ENCODE peak calls at places on chromosome 3, in nine cellular contexts. H is CD4-positive, alpha-beta T cell; J is colonic mucosa; F is cardiac muscle cell; P is choroid plexus epithelial cell; R is GM23338; A is HFFc6; T is mammary epithelial cell; G is HCT116. M is an unnamed sample.

GRCh38 chr3:164064298-164064697 is 1014.0 kb downstream of the SI start:
- DNase-seq in H (no peak), J (no peak), F (no peak), P (no peak), R (no peak), A (no peak), T (no peak), G (no peak), M (no peak)

GRCh38 chr3:73580343-73580742 is 44.4 kb downstream of the PDZRN3 start:
- DNase-seq in H (no peak), J (no peak), F (no peak), P (peak; percentile 71), R (no peak), A (peak; percentile 79), T (peak; percentile 94), G (no peak), M (no peak)

GRCh38 chr3:56775931-56776461 is 25.8 kb downstream of the ARHGEF3 start:
- DNase-seq in H (no peak), J (no peak), F (no peak), P (no peak), R (no peak), A (peak; percentile 12), T (no peak), G (no peak), M (no peak)

GRCh38 chr3:195886181-195887141 is 21.9 kb downstream of the TNK2 start:
- DNase-seq in H (no peak), J (no peak), F (peak; percentile 95), P (no peak), R (no peak), A (no peak), T (no peak), G (no peak), M (no peak)

GRCh38 chr3:31978553-31978952 is 2.5 kb downstream of the OSBPL10 start:
- DNase-seq in H (no peak), J (no peak), F (no peak), P (no peak), R (no peak), A (no peak), T (peak; percentile 67), G (no peak), M (no peak)

GRCh38 chr3:10357592-10358308 is 36.8 kb upstream of the SEC13 start:
- DNase-seq in H (no peak), J (no peak), F (no peak), P (peak; percentile 92), R (no peak), A (peak; percentile 77), T (peak; percentile 40), G (no peak), M (no peak)

GRCh38 chr3:52774901-52775864 is 2.2 kb upstream of the ITIH1 start:
- DNase-seq in H (no peak), J (no peak), F (no peak), P (peak; percentile 18), R (no peak), A (no peak), T (no peak), G (no peak), M (peak; percentile 44)

GRCh38 chr3:10983219-10983916 is 9.2 kb upstream of the SLC6A1 start:
- DNase-seq in H (no peak), J (peak; percentile 29), F (peak; percentile 66), P (peak; percentile 65), R (peak; percentile 80), A (peak; percentile 16), T (peak; percentile 51), G (peak; percentile 50), M (no peak)

GRCh38 chr3:185337231-185337816 is 25.6 kb upstream of the MAP3K13 start:
- DNase-seq in H (no peak), J (peak; percentile 35), F (no peak), P (no peak), R (no peak), A (no peak), T (peak; percentile 31), G (no peak), M (no peak)

DNA sequence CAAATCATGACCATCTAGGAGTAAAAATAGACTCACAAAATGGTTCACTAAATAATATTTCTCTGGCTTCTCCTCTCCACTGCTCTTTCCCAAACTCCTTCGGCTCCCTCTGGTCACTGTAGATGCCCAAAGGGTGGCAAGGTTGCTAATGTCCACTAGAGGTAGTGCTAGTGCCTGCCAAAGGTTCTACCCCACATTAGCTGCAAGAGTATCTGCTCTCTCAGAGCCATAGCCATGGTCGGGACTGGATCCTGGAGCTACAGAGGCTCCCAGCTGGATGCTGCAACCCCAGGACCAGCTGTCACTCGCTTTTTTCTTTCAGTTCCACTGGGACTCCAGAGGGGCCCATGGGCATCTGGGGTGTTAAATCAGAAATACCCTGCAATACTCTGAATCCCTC is 8.5 kb downstream of the HTR3D start:
- DNase-seq in H (no peak), J (no peak), F (peak; percentile 22), P (peak; percentile 56), R (peak; percentile 75), A (peak; percentile 72), T (peak; percentile 35), G (peak; percentile 26), M (no peak)
- TF ChIP-seq CTCF in H (no peak), J (no peak), F (peak; percentile 41), P (peak; percentile 65), R (peak; percentile 78), A (peak; percentile 78), T (peak; percentile 49), G (peak; percentile 70), M (peak; percentile 38)

GRCh38 chr3:42271786-42272185 is 5.8 kb upstream of the CCK start:
- DNase-seq in H (no peak), J (no peak), F (no peak), P (no peak), R (no peak), A (no peak), T (no peak), G (no peak), M (no peak)

GRCh38 chr3:42275217-42275616 is 9.2 kb upstream of the CCK start:
- DNase-seq in H (no peak), J (no peak), F (no peak), P (no peak), R (peak; percentile 8), A (no peak), T (no peak), G (no peak), M (no peak)

GRCh38 chr3:42277676-42278075 is 11.7 kb upstream of the CCK start:
- DNase-seq in H (no peak), J (no peak), F (peak; percentile 38), P (no peak), R (no peak), A (no peak), T (no peak), G (no peak), M (no peak)

GRCh38 chr3:42273351-42273750 is 7.4 kb upstream of the CCK start:
- DNase-seq in H (no peak), J (no peak), F (no peak), P (no peak), R (no peak), A (no peak), T (no peak), G (no peak), M (no peak)

DNA sequence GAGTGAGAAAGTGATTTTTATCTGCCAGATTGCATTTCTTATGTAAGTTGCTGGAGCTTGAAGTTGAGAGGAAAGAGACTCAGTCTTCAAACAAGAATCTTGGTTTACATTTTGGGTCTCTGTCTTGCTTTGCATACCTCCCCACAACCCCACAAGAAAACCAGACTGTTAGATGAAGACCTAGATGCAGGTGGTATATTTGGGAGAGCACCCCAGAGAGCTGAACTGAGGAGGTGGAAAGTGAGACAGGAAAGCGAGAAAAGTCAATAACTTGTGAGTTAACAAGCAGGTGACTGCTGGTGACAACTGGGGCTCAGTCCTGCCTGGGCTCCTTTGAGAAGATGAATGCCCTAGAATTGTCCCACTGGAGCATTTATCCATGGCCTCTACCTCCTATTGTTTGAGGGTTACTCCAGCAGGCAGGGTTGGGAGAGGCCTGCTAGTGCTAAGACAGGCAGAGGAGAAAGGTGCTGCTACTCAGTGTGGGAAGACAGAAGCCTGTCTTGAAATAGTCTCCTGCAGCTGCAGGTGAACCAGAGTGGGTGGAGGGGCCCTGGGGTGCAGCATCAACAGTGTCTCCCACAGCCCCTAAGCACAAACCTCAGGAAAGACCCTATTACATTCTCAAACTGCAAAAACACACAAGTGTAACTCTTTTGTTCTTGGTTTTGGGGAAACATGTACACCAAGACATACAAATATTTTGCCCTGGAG is 10.6 kb upstream of the CCK start:
- DNase-seq in H (no peak), J (no peak), F (no peak), P (no peak), R (no peak), A (no peak), T (no peak), G (no peak), M (no peak)
- TF ChIP-seq CTCF in H (no peak), J (no peak), F (no peak), P (no peak), R (no peak), A (no peak), T (no peak), G (no peak), M (no peak)

GRCh38 chr3:128095222-128095703 is 28.3 kb downstream of the RUVBL1 start:
- DNase-seq in H (peak; percentile 73), J (peak; percentile 84), F (peak; percentile 89), P (peak; percentile 90), R (peak; percentile 88), A (peak; percentile 86), T (peak; percentile 86), G (peak; percentile 32), M (no peak)

GRCh38 chr3:128094295-128095151 is 29.1 kb downstream of the RUVBL1 start:
- DNase-seq in H (no peak), J (no peak), F (no peak), P (peak; percentile 36), R (no peak), A (no peak), T (no peak), G (no peak), M (no peak)

GRCh38 chr3:128100638-128101037 is 23.0 kb downstream of the RUVBL1 start:
- DNase-seq in H (no peak), J (no peak), F (no peak), P (no peak), R (no peak), A (no peak), T (no peak), G (no peak), M (no peak)

GRCh38 chr3:128100126-128100525 is 23.5 kb downstream of the RUVBL1 start:
- DNase-seq in H (no peak), J (no peak), F (no peak), P (no peak), R (no peak), A (no peak), T (no peak), G (no peak), M (no peak)

DNA sequence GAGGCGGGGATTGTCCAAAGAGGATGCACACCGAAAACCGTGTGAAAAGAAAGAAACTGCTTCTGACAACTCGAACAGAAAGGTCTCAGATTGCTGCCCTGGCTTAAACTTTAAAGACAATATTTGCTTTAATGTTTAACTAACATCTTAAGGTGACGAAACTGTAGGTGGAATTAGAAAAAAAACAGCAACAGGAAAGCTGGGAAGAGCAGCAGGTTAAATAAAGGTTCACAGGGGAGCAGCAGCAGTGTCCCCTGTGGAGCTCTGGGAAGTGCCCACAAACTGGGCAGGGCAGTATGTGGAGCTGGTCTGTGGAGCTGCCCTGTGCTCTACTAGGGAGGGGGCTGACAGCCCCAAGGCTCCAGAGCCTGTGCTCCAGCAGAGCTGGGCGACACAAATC is 25.4 kb downstream of the RUVBL1 start:
- DNase-seq in H (no peak), J (no peak), F (no peak), P (no peak), R (no peak), A (no peak), T (no peak), G (no peak), M (no peak)
- TF ChIP-seq CTCF in H (no peak), J (no peak), F (no peak), P (no peak), R (no peak), A (no peak), T (no peak), G (no peak), M (no peak)

GRCh38 chr3:100492059-100492809 is at the start of gene TMEM45A:
- DNase-seq in H (peak; percentile 60), J (peak; percentile 95), F (peak; percentile 96), P (peak; percentile 96), R (peak; percentile 95), A (peak; percentile 95), T (peak; percentile 94), G (peak; percentile 83), M (peak; percentile 97)
- TF ChIP-seq CTCF in H (no peak), J (no peak), F (no peak), P (no peak), R (no peak), A (no peak), T (no peak), G (no peak), M (no peak)

M was measured in type B pancreatic cell.